ENCODE peak calls at places on chromosomes 4 and X, in seven cellular contexts. H is HCT116, D is GM12878, R is SK-N-SH, Z is HepG2, T is K562, V is H1. K is an unnamed sample.

GRCh38 chr4:182418054-182418734 is 175.0 kb downstream of the TENM3 start:
- DNase-seq in H (no peak), D (no peak), R (no peak), Z (no peak), T (no peak), V (no peak), K (no peak)

GRCh38 chr4:67332627-67333026 is 212.7 kb downstream of the CENPC start:
- DNase-seq in H (no peak), D (no peak), R (peak), Z (peak), T (peak), V (no peak), K (peak)

GRCh38 chr4:173332021-173332487 is 2.1 kb downstream of the HMGB2 start:
- DNase-seq in H (no peak), D (no peak), R (no peak), Z (no peak), T (no peak), V (no peak), K (no peak)

GRCh38 chr4:42578187-42578586 is 78.7 kb downstream of the ATP8A1 start:
- DNase-seq in H (no peak), D (no peak), R (no peak), Z (no peak), T (no peak), V (no peak), K (no peak)

GRCh38 chr4:74327751-74328150 is 19.5 kb downstream of the EPGN start:
- DNase-seq in H (no peak), D (no peak), R (no peak), Z (no peak), T (no peak), V (no peak), K (no peak)

GRCh38 chr4:32560306-32560705 is 1840.1 kb downstream of the PCDH7 start:
- DNase-seq in H (no peak), D (no peak), R (no peak), Z (no peak), T (no peak), V (no peak), K (peak)

GRCh38 chr4:8468746-8469535 is 28.4 kb downstream of the TRMT44 start:
- DNase-seq in H (peak), D (peak), R (peak), Z (peak), T (peak), V (peak), K (peak)

GRCh38 chrX:47723689-47724088 is 64.7 kb upstream of the UXT start:
- DNase-seq in H (no peak), D (no peak), R (no peak), Z (peak), T (peak), V (peak), K (no peak)

GRCh38 chr4:140296871-140297570 is 76.4 kb upstream of the SCOC start:
- DNase-seq in H (peak), D (no peak), R (no peak), Z (no peak), T (peak), V (no peak), K (no peak)

GRCh38 chrX:19661977-19662376 is 146.7 kb upstream of the MAP3K15 start:
- DNase-seq in H (no peak), D (no peak), R (no peak), Z (no peak), T (no peak), V (no peak), K (no peak)

GRCh38 chrX:139120760-139121159 is 409.2 kb upstream of the FGF13 start:
- DNase-seq in H (no peak), D (no peak), R (no peak), Z (no peak), T (no peak), V (no peak), K (no peak)

GRCh38 chr4:158314756-158315487 is 104.6 kb downstream of the TMEM144 start:
- DNase-seq in H (no peak), D (no peak), R (no peak), Z (no peak), T (no peak), V (no peak), K (no peak)

GRCh38 chr4:186033027-186033426 is 35.9 kb upstream of the TLR3 start:
- DNase-seq in H (no peak), D (no peak), R (no peak), Z (no peak), T (no peak), V (no peak), K (no peak)

GRCh38 chrX:69203367-69204037 is 38.2 kb upstream of the PJA1 start:
- DNase-seq in H (no peak), D (no peak), R (no peak), Z (no peak), T (no peak), V (no peak), K (no peak)

GRCh38 chr4:153274967-153275366 is 69.5 kb upstream of the MND1 start:
- DNase-seq in H (no peak), D (no peak), R (no peak), Z (no peak), T (no peak), V (no peak), K (no peak)

GRCh38 chr4:103075894-103076776 is at the start of gene SLC9B2:
- DNase-seq in H (peak), D (no peak), R (peak), Z (peak), T (peak), V (peak), K (peak)

GRCh38 chrX:110394653-110395052 is 36.0 kb downstream of the RTL9 start:
- DNase-seq in H (no peak), D (no peak), R (no peak), Z (no peak), T (peak), V (no peak), K (no peak)

GRCh38 chr4:68375667-68376559 is 26.0 kb upstream of the YTHDC1 start:
- DNase-seq in H (peak), D (no peak), R (peak), Z (peak), T (peak), V (peak), K (peak)

GRCh38 chr4:147620315-147620714 is 3.1 kb downstream of the TMEM184C start:
- DNase-seq in H (no peak), D (no peak), R (no peak), Z (no peak), T (no peak), V (no peak), K (no peak)

GRCh38 chr4:65014078-65014477 is 604.8 kb upstream of the TECRL start:
- DNase-seq in H (no peak), D (no peak), R (no peak), Z (no peak), T (no peak), V (no peak), K (no peak)

GRCh38 chr4:98314791-98315565 is 53.8 kb downstream of the RAP1GDS1 start:
- DNase-seq in H (no peak), D (no peak), R (no peak), Z (no peak), T (no peak), V (no peak), K (no peak)

GRCh38 chr4:24473309-24473721 is 111.0 kb downstream of the DHX15 start:
- DNase-seq in H (no peak), D (no peak), R (peak), Z (no peak), T (peak), V (peak), K (peak)

GRCh38 chr4:54146139-54146538 is 46.2 kb downstream of the GSX2 start:
- DNase-seq in H (no peak), D (no peak), R (no peak), Z (no peak), T (no peak), V (no peak), K (no peak)

GRCh38 chr4:26372525-26373172 is 51.8 kb downstream of the RBPJ start:
- DNase-seq in H (no peak), D (peak), R (peak), Z (peak), T (peak), V (no peak), K (peak)

GRCh38 chrX:66039916-66040315 is at the start of gene VSIG4:
- DNase-seq in H (no peak), D (no peak), R (no peak), Z (no peak), T (no peak), V (no peak), K (no peak)

GRCh38 chr4:154954117-154954516 is 173.0 kb downstream of the RBM46 start:
- DNase-seq in H (no peak), D (no peak), R (no peak), Z (no peak), T (no peak), V (no peak), K (no peak)

GRCh38 chr4:169272265-169272886 is 1.6 kb upstream of the SH3RF1 start:
- DNase-seq in H (no peak), D (peak), R (no peak), Z (no peak), T (no peak), V (no peak), K (peak)

GRCh38 chr4:159159611-159160010 is 56.7 kb downstream of the RAPGEF2 start:
- DNase-seq in H (no peak), D (no peak), R (no peak), Z (no peak), T (no peak), V (no peak), K (no peak)

GRCh38 chr4:2932561-2932950 is 30.6 kb downstream of the NOP14 start:
- DNase-seq in H (no peak), D (no peak), R (no peak), Z (no peak), T (no peak), V (no peak), K (no peak)

GRCh38 chr4:148431401-148431800 is 10.8 kb downstream of the NR3C2 start:
- DNase-seq in H (no peak), D (no peak), R (peak), Z (peak), T (no peak), V (no peak), K (no peak)

GRCh38 chr4:182144621-182145359 is 98.4 kb upstream of the TENM3 start:
- DNase-seq in H (no peak), D (no peak), R (peak), Z (no peak), T (no peak), V (peak), K (no peak)

GRCh38 chr4:61375316-61375715 is 175.2 kb downstream of the ADGRL3 start:
- DNase-seq in H (no peak), D (no peak), R (no peak), Z (no peak), T (no peak), V (no peak), K (no peak)

GRCh38 chrX:18210470-18210869 is 10.2 kb downstream of the BEND2 start:
- DNase-seq in H (no peak), D (no peak), R (no peak), Z (no peak), T (no peak), V (no peak), K (no peak)

GRCh38 chr4:123600426-123600825 is 203.8 kb downstream of the SPRY1 start:
- DNase-seq in H (no peak), D (no peak), R (no peak), Z (no peak), T (no peak), V (no peak), K (no peak)

GRCh38 chr4:123599920-123600394 is 203.4 kb downstream of the SPRY1 start:
- DNase-seq in H (no peak), D (peak), R (peak), Z (peak), T (peak), V (peak), K (no peak)

GRCh38 chr4:123602007-123602406 is 205.4 kb downstream of the SPRY1 start:
- DNase-seq in H (no peak), D (no peak), R (no peak), Z (no peak), T (no peak), V (no peak), K (no peak)

GRCh38 chr4:123599061-123599919 is 202.7 kb downstream of the SPRY1 start:
- DNase-seq in H (no peak), D (no peak), R (no peak), Z (peak), T (no peak), V (no peak), K (no peak)

GRCh38 chr4:123600921-123601904 is 204.6 kb downstream of the SPRY1 start:
- DNase-seq in H (no peak), D (no peak), R (no peak), Z (no peak), T (no peak), V (no peak), K (no peak)
- TF ChIP-seq JUND in H (no peak), D (no peak), R (no peak), Z (no peak), T (no peak), V (no peak), K (no peak)

GRCh38 chr4:46837639-46838038 is 71.4 kb downstream of the COX7B2 start:
- DNase-seq in H (no peak), D (no peak), R (no peak), Z (no peak), T (no peak), V (no peak), K (no peak)
- TF ChIP-seq JUND in H (no peak), D (no peak), R (no peak), Z (no peak), T (no peak), V (no peak), K (no peak)

GRCh38 chr4:5383191-5383980 is 325.0 kb downstream of the EVC2 start:
- DNase-seq in H (no peak), D (no peak), R (no peak), Z (no peak), T (no peak), V (no peak), K (no peak)

GRCh38 chr4:5389756-5390155 is 318.6 kb downstream of the EVC2 start:
- DNase-seq in H (no peak), D (no peak), R (no peak), Z (no peak), T (peak), V (no peak), K (no peak)

GRCh38 chr4:5387457-5387856 is 320.9 kb downstream of the EVC2 start:
- DNase-seq in H (no peak), D (no peak), R (no peak), Z (no peak), T (no peak), V (no peak), K (peak)

GRCh38 chr4:5385741-5386251 is 322.6 kb downstream of the EVC2 start:
- DNase-seq in H (no peak), D (no peak), R (no peak), Z (no peak), T (peak), V (no peak), K (no peak)

DNA sequence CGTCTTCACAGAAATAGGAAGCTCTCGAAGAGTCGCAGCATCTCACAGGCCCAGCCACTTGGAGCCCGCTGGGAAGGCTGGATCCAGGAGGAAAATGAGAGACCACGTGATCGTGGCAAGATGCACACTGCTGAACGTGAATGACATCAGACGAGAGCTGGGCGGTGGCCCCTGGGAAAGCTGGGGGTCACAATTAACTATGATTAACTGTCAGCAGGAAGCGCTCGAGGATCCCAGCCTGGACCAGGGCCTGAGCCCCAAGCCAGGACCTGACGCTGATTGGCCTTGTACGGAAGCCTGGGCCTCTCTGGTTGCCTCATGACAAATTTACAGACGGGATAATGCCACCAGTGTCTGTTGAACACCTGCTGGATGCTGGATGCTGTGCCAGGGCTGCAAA is 321.4 kb downstream of the EVC2 start:
- DNase-seq in H (no peak), D (no peak), R (no peak), Z (no peak), T (no peak), V (no peak), K (no peak)
- TF ChIP-seq JUND in H (no peak), D (no peak), R (no peak), Z (no peak), T (no peak), V (no peak), K (no peak)

GRCh38 chr4:56255820-56256219 is 131.5 kb downstream of the AASDH start:
- DNase-seq in H (no peak), D (no peak), R (no peak), Z (no peak), T (no peak), V (no peak), K (no peak)

GRCh38 chr4:56264861-56265260 is 122.4 kb downstream of the AASDH start:
- DNase-seq in H (no peak), D (no peak), R (no peak), Z (no peak), T (no peak), V (no peak), K (no peak)

GRCh38 chr4:56260320-56260719 is 127.0 kb downstream of the AASDH start:
- DNase-seq in H (no peak), D (no peak), R (no peak), Z (no peak), T (no peak), V (no peak), K (no peak)

GRCh38 chr4:56259595-56259994 is 127.7 kb downstream of the AASDH start:
- DNase-seq in H (no peak), D (no peak), R (no peak), Z (no peak), T (no peak), V (no peak), K (no peak)

GRCh38 chr4:56261027-56261426 is 126.3 kb downstream of the AASDH start:
- DNase-seq in H (no peak), D (peak), R (no peak), Z (no peak), T (no peak), V (no peak), K (no peak)
- TF ChIP-seq JUND in H (no peak), D (no peak), R (no peak), Z (no peak), T (no peak), V (no peak), K (no peak)

GRCh38 chr4:84151574-84151973 is 347.5 kb downstream of the NKX6-1 start:
- DNase-seq in H (peak), D (no peak), R (no peak), Z (no peak), T (no peak), V (no peak), K (peak)
- TF ChIP-seq JUND in H (no peak), D (no peak), R (no peak), Z (no peak), T (no peak), V (no peak), K (no peak)

DNA sequence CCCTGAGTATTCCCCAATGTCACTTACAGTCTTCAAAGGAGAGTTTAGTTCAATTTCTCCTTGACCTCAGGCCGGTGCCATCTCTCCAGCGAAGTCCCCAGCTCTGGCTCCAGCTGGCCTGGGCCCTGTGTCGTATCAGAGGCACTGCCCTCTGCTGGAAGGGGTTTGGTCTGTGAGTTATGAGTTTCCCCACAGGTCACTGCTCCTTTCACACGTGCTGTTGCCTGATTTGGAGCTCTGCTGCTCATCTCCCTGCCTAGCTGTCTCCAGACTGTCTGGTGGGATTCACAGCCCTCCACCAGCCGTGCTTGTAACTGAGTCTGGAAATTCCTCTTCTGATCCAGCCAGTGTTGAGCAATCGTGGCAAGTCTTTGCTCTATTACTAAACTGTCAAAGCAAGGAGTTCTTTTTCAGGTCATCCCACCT is at the start of gene RAP2C:
- DNase-seq in H (peak), D (no peak), R (peak), Z (peak), T (peak), V (peak), K (peak)
- TF ChIP-seq JUND in H (no peak), D (no peak), R (no peak), Z (no peak), T (peak), V (no peak), K (no peak)

DNA sequence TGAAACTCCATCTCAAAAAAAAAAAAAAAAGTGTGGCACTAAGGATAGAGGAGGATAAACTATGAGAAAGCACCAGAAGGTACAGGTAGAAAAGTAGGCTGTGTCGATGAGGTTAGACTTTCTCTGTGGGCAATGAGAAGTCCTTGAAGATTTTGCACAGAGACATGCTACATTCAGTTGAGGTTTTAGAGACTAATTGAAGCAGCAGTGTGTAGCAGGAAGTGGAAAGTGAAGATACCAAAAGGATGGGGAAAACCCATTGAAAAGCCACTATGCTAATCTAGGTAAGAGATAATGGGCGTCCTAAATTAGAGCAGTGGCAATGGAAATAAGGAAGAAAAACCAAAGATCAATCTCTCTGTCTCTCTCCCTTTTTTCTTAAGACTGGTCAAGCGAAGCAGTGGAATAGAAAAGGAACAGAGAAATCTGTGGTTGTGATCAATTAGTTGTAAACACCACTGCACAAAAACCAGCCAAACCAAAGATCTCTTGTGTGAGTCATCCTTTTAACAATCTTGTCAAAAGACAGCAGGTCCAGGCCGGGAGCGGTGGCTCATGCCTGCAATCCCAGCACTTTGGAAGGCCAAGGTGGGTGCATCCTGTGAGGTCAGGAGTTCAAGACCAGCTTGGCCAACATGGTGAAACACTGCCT is 3.5 kb downstream of the SPINK2 start:
- DNase-seq in H (no peak), D (peak), R (no peak), Z (no peak), T (no peak), V (no peak), K (no peak)
- TF ChIP-seq JUND in H (no peak), D (no peak), R (no peak), Z (no peak), T (no peak), V (no peak), K (no peak)

GRCh38 chrX:52263417-52263816 is 78.7 kb downstream of the MAGED4 start:
- DNase-seq in H (no peak), D (no peak), R (no peak), Z (no peak), T (no peak), V (no peak), K (no peak)
- TF ChIP-seq JUND in H (no peak), D (no peak), R (no peak), Z (no peak), T (no peak), V (no peak), K (no peak)

K was measured in T47D.